ENCODE peak calls at places on chromosome 15, in five cellular contexts. E, J, K, D and Q are unnamed samples.

GRCh38 chr15:91306155-91306554 is 206.1 kb downstream of the SV2B start:
- DNase-seq in E (no peak), J (no peak), K (no peak), D (no peak), Q (no peak)

GRCh38 chr15:97858278-97858677 is 102.2 kb upstream of the ARRDC4 start:
- DNase-seq in E (no peak), J (no peak), K (no peak), D (no peak), Q (no peak)

GRCh38 chr15:55858661-55859060 is 115.7 kb upstream of the PRTG start:
- DNase-seq in E (no peak), J (no peak), K (no peak), D (no peak), Q (no peak)

GRCh38 chr15:67303490-67304363 is 49.1 kb downstream of the IQCH start:
- DNase-seq in E (peak; percentile 30), J (peak; percentile 61), K (peak; percentile 24), D (peak; percentile 49), Q (no peak)

GRCh38 chr15:98779463-98780071 is 131.2 kb downstream of the IGF1R start:
- DNase-seq in E (peak; percentile 85), J (peak; percentile 76), K (peak; percentile 41), D (peak; percentile 64), Q (peak; percentile 93)

GRCh38 chr15:98800437-98801233 is 152.3 kb downstream of the IGF1R start:
- DNase-seq in E (peak; percentile 67), J (no peak), K (no peak), D (peak; percentile 54), Q (peak; percentile 55)

GRCh38 chr15:76386178-76386577 is 49.6 kb downstream of the ISL2 start:
- DNase-seq in E (no peak), J (no peak), K (no peak), D (no peak), Q (no peak)

GRCh38 chr15:31403096-31403495 is 76.5 kb downstream of the KLF13 start:
- DNase-seq in E (no peak), J (no peak), K (no peak), D (no peak), Q (no peak)

GRCh38 chr15:51497806-51498205 is 124.8 kb downstream of the DMXL2 start:
- DNase-seq in E (no peak), J (no peak), K (no peak), D (no peak), Q (no peak)

GRCh38 chr15:63938486-63939061 is 104.8 kb upstream of the HERC1 start:
- DNase-seq in E (no peak), J (peak; percentile 53), K (no peak), D (no peak), Q (no peak)

GRCh38 chr15:78906310-78906608 is 33.6 kb downstream of the MORF4L1 start:
- DNase-seq in E (no peak), J (no peak), K (no peak), D (peak; percentile 30), Q (no peak)

GRCh38 chr15:71189723-71190122 is 74.5 kb downstream of the THSD4 start:
- DNase-seq in E (no peak), J (peak; percentile 6), K (no peak), D (no peak), Q (no peak)

GRCh38 chr15:64911317-64912186 is at the start of gene ANKDD1A:
- DNase-seq in E (peak; percentile 94), J (no peak), K (no peak), D (no peak), Q (peak; percentile 78)

GRCh38 chr15:67827561-67828378 is 2.5 kb downstream of the SKOR1 start:
- DNase-seq in E (no peak), J (no peak), K (no peak), D (no peak), Q (peak; percentile 46)

GRCh38 chr15:97501291-97501690 is 459.2 kb upstream of the ARRDC4 start:
- DNase-seq in E (no peak), J (no peak), K (no peak), D (no peak), Q (no peak)

GRCh38 chr15:25416693-25417092 is 22.1 kb downstream of the UBE3A start:
- DNase-seq in E (no peak), J (no peak), K (peak; percentile 71), D (no peak), Q (no peak)
- TF ChIP-seq ESRRA in E (no peak), J (no peak), K (no peak), D (no peak), Q (no peak)

GRCh38 chr15:65963911-65964482 is 94.7 kb downstream of the RAB11A start:
- DNase-seq in E (no peak), J (no peak), K (no peak), D (no peak), Q (no peak)
- TF ChIP-seq ESRRA in E (no peak), J (no peak), K (no peak), D (no peak), Q (no peak)

DNA sequence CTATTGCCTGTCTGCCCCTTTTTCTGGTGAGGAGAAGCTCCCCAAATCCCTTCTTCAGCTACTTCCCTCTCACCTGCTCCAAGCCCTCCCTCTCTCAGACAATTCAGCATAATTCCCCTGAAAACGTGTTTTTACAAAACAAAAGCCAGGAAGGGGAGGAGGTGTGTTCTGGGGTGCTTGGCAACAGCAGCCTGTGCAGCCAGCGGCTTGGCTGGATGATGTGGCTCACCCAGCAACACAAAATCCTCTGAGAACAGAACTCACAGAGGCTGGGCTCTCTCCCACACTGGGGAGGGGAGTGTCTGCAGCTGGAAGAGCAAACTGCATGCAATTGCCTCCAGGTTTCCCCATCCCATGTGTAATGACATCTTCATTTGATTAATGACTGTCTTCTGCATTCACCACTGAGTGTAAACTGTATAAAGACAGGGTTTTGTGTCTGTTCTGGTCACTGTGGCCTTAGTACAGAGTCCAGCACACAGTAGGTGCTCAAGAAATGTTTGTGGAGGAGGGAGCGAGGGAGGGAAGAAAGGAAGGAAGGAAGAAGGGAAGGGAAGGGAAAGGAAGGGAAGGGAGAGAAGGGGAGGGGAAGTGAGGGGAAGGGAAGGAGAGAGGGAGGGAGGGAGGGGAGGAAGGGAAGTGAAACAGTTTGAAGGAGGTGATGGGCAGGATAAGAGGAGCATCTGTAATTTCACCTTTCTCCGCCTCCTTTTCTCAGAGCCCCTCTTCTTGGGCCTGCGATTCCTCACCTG is 70.1 kb upstream of the GLCE start:
- DNase-seq in E (no peak), J (no peak), K (no peak), D (no peak), Q (peak; percentile 70)
- TF ChIP-seq ESRRA in E (no peak), J (no peak), K (no peak), D (no peak), Q (no peak)

DNA sequence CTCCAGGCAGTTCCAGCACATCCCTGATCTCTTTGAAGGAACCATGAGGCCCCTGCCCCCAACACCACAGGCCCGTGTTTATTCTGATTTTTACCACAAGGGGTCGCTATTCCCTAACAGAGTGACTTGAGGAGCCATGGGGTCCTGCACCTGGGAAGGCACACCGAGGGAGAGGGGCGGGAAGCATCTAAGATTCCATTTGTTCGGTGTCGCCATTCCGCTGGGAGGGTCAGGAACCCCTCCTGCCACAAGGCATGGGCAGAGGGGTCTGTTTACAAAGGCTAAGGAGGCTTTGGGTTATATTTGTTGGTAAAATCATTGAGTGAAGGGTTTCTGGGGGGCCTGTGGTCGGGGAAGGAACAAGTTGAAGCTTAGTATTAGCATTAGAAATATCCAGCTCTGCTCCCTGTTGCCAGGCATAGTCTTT is 77.1 kb downstream of the WDR76 start:
- DNase-seq in E (peak; percentile 48), J (peak; percentile 82), K (peak; percentile 7), D (peak; percentile 66), Q (peak; percentile 83)
- TF ChIP-seq ESRRA in E (no peak), J (no peak), K (no peak), D (no peak), Q (no peak)

DNA sequence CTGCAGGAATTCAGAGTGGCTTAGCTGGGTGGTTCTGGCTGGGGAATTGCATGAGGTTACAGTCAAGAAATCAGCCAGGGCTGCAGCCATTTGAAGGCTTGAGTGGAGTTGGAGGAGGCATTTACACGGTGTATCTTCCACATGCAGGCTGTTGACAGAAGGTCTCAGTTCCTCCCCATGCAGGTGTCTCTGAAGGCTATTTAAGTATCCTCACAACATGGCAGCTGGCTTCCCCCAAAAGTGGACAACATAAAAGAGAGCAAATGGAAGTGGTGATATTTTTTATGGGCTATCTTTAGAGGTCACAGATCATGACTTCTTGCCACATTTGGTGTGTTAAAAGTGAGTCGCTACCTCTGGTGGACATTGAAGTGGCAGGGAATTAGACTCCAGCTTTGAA is 60.1 kb upstream of the SPRED1 start:
- DNase-seq in E (no peak), J (no peak), K (no peak), D (no peak), Q (no peak)
- TF ChIP-seq ESRRA in E (no peak), J (no peak), K (no peak), D (no peak), Q (no peak)